ENCODE peak calls at places on chromosomes 11 and 22, in nine cellular contexts. F is small intestine, A is endodermal cell, L is ovary, E is uterus, N is neuronal stem cell, O is IMR-90, I is HAP-1, U is heart left ventricle. B is an unnamed sample.

GRCh38 chr11:60952742-60953170 is 780 bp upstream of the SLC15A3 start:
- DNase-seq in F (no peak), A (no peak), L (no peak), O (no peak), U (no peak), I (no peak), N (no peak), E (no peak), B (no peak)

GRCh38 chr11:92222701-92223100 is 1.9 kb upstream of the FAT3 start:
- DNase-seq in N (no peak), E (no peak), U (no peak), I (no peak), L (no peak), F (no peak), A (peak; percentile 60), O (no peak), B (no peak)

GRCh38 chr22:40462195-40462988 is 92.0 kb downstream of the SGSM3 start:
- DNase-seq in F (peak; percentile 73), O (no peak), I (no peak), E (no peak), L (no peak), A (no peak), N (no peak), U (no peak), B (no peak)

GRCh38 chr11:66339163-66339675 is 3.0 kb upstream of the RIN1 start:
- DNase-seq in A (no peak), N (no peak), F (no peak), I (no peak), E (no peak), O (no peak), U (no peak), L (no peak), B (no peak)

GRCh38 chr11:117221775-117222517 is 9.9 kb downstream of the PCSK7 start:
- DNase-seq in O (peak; percentile 72), U (no peak), I (no peak), F (peak; percentile 71), A (peak; percentile 46), E (peak; percentile 86), N (no peak), L (peak; percentile 83), B (peak; percentile 79)

GRCh38 chr22:32897400-32897799 is 95.9 kb downstream of the TIMP3 start:
- DNase-seq in E (no peak), F (peak; percentile 6), U (no peak), I (no peak), A (no peak), N (no peak), L (no peak), O (peak; percentile 43), B (no peak)

GRCh38 chr11:46659908-46660307 is 40.5 kb downstream of the ARHGAP1 start:
- DNase-seq in A (no peak), N (no peak), U (no peak), O (peak; percentile 84), E (no peak), L (no peak), F (no peak), I (no peak), B (no peak)

GRCh38 chr11:131859811-131860210 is 489.4 kb downstream of the NTM start:
- DNase-seq in A (no peak), L (no peak), O (peak; percentile 77), E (no peak), I (no peak), F (no peak), U (no peak), N (no peak), B (no peak)

GRCh38 chr22:32622004-32622761 is 147.6 kb downstream of the FBXO7 start:
- DNase-seq in I (no peak), N (peak; percentile 83), E (peak; percentile 76), A (peak; percentile 89), L (peak; percentile 74), O (peak; percentile 94), U (peak; percentile 72), F (no peak), B (no peak)

GRCh38 chr22:35299217-35299716 is 427 bp upstream of the TOM1 start:
- DNase-seq in L (no peak), N (peak; percentile 18), U (no peak), A (no peak), F (no peak), E (no peak), O (no peak), I (no peak), B (no peak)

GRCh38 chr11:118921121-118921928 is 4.4 kb downstream of the BCL9L start:
- DNase-seq in I (peak; percentile 62), U (peak; percentile 75), F (no peak), N (no peak), L (peak; percentile 84), A (peak; percentile 93), E (peak; percentile 88), O (peak; percentile 88), B (peak; percentile 88)

GRCh38 chr11:133950874-133951483 is 5.8 kb downstream of the IGSF9B start:
- DNase-seq in I (no peak), U (peak; percentile 88), F (no peak), O (no peak), N (no peak), A (peak; percentile 75), L (no peak), E (no peak), B (no peak)

GRCh38 chr11:4060182-4060923 is 34.2 kb upstream of the RRM1 start:
- DNase-seq in I (no peak), O (no peak), N (no peak), U (no peak), E (no peak), A (no peak), L (no peak), F (peak; percentile 48), B (no peak)

GRCh38 chr11:68593441-68593840 is 90.9 kb upstream of the GAL start:
- DNase-seq in A (no peak), E (no peak), O (no peak), I (no peak), L (no peak), U (no peak), N (no peak), F (no peak), B (no peak)

GRCh38 chr11:31383116-31383515 is 13.5 kb downstream of the DNAJC24 start:
- DNase-seq in N (no peak), F (no peak), O (no peak), U (no peak), L (no peak), E (no peak), A (no peak), I (no peak), B (no peak)

GRCh38 chr11:8019671-8020597 is 32.8 kb downstream of the EIF3F start:
- DNase-seq in U (peak; percentile 47), N (no peak), A (peak; percentile 29), I (peak; percentile 33), O (peak; percentile 40), L (peak; percentile 36), E (peak; percentile 55), F (no peak), B (peak; percentile 34)

GRCh38 chr22:17422736-17423343 is 53.6 kb downstream of the CECR2 start:
- DNase-seq in E (no peak), I (no peak), L (no peak), O (no peak), F (no peak), N (no peak), U (no peak), A (no peak), B (no peak)

GRCh38 chr11:69435161-69435990 is 46.1 kb upstream of the LINC01488 start:
- DNase-seq in I (peak; percentile 67), A (peak; percentile 73), L (no peak), E (no peak), N (no peak), F (no peak), O (no peak), U (no peak), B (no peak)

GRCh38 chr11:119975561-119976152 is 162.3 kb downstream of the TRIM29 start:
- DNase-seq in E (no peak), I (no peak), F (no peak), O (no peak), L (no peak), A (peak; percentile 95), U (no peak), N (peak; percentile 26), B (no peak)

GRCh38 chr22:49687333-49687732 is 140.3 kb downstream of the BRD1 start:
- DNase-seq in L (no peak), E (no peak), N (no peak), U (no peak), I (no peak), O (no peak), A (peak; percentile 11), F (no peak), B (no peak)
- H3K9me3 ChIP-seq in L (no peaks in the 10 kb centered on the region), E (no peaks in the 10 kb centered on the region), N (no peaks in the 10 kb centered on the region), U (no peaks in the 10 kb centered on the region), I (no peaks in the 10 kb centered on the region), O (peaks cover 17% of the 10 kb centered on the region), A (no peaks in the 10 kb centered on the region), F (no peaks in the 10 kb centered on the region), B (no peaks in the 10 kb centered on the region)

GRCh38 chr22:47618180-47618579 is 855.7 kb downstream of the TBC1D22A start:
- DNase-seq in I (no peak), O (no peak), U (no peak), L (no peak), N (no peak), E (no peak), F (no peak), A (peak; percentile 61), B (no peak)
- H3K9me3 ChIP-seq in I (no peaks in the 10 kb centered on the region), O (peaks cover 58% of the 10 kb centered on the region), U (no peaks in the 10 kb centered on the region), L (no peaks in the 10 kb centered on the region), N (no peaks in the 10 kb centered on the region), E (no peaks in the 10 kb centered on the region), F (no peaks in the 10 kb centered on the region), A (peaks cover 10% of the 10 kb centered on the region), B (no peaks in the 10 kb centered on the region)

DNA sequence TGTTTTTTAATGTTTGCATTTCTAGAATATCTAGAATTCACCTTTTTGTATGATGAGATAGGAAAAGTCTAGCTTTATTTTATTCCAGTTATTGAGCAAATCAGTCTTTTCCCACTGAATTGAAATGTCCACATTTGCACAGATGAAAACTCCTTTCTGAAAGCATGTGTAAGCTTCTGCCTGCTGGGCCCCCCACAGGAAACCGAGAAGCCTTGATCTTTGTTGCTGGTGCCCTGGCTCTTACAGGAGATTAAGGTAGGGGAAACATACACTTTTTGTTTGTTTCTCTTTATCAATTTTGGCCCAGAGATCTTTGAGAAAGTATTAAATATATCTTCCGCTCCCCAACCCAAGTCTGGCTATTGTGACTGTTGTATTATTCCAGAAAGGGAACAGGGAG is 87.2 kb upstream of the GNAZ start:
- DNase-seq in N (no peak), E (no peak), A (no peak), O (no peak), F (no peak), U (no peak), I (no peak), L (no peak), B (no peak)
- H3K9me3 ChIP-seq in N (peaks cover 24% of the 10 kb centered on the region), E (peaks cover 5% of the 10 kb centered on the region), A (peaks cover 52% of the 10 kb centered on the region), O (peaks cover 6% of the 10 kb centered on the region), F (no peaks in the 10 kb centered on the region), U (no peaks in the 10 kb centered on the region), I (peaks cover 3% of the 10 kb centered on the region), L (peaks cover 3% of the 10 kb centered on the region), B (no peaks in the 10 kb centered on the region)

DNA sequence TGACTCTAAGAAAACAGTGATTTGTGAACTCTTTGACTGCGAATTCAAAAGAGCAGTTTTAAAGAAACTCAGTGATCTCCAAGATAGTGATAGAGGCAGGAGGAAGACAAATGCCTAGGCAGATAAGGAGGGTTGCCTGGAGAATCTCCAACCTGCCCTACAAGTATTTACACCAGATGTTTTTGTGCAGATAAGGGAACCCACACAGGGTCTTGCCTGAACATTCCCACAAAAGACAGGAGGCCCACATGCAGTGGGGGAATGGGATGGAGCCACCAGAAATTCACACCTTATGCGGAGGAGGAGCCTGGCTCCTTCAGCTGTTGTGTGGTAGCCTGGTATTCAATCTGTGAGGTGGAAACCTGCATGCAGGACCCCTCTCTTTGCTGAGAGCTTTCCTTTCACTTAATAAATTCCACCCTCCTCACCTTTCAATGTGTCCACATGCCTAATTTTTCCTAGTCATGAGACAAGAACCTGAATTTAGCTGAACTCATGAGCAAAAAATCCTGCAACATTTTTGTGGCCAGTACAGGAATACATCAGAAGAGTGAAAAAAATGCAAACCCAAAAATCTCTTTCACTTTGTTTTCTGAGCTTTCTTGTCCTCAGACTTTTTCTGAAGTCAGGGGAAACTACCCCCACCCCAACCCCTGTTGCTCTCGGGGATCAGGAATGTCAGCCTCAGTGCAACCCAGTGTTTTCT is 8.1 kb upstream of the GLYAT start:
- DNase-seq in O (peak; percentile 32), U (no peak), E (no peak), F (no peak), I (no peak), N (no peak), A (peak; percentile 40), L (no peak), B (no peak)
- H3K9me3 ChIP-seq in O (no peaks in the 10 kb centered on the region), U (no peaks in the 10 kb centered on the region), E (no peaks in the 10 kb centered on the region), F (no peaks in the 10 kb centered on the region), I (no peaks in the 10 kb centered on the region), N (no peaks in the 10 kb centered on the region), A (peaks cover 82% of the 10 kb centered on the region), L (no peaks in the 10 kb centered on the region), B (no peaks in the 10 kb centered on the region)

B was measured in body of pancreas.